ENCODE peak calls at places on chromosomes 6 and 20, in four cellular contexts. E is GM04504, B is tibial nerve, K is T-cell. A is an unnamed sample.
A peak's percentile ranks its signal among the peaks of the same experiment; 100 is the strongest.

GRCh38 chr6:168169624-168170023 is 90.6 kb upstream of the FRMD1 start:
- DNase-seq in E (no peak), B (no peak), K (no peak), A (no peak)

GRCh38 chr20:3839328-3839727 is 7.3 kb upstream of the MAVS start:
- DNase-seq in E (no peak), B (no peak), K (no peak), A (no peak)

GRCh38 chr6:17865798-17866725 is 121.4 kb downstream of the KIF13A start:
- DNase-seq in E (peak; percentile 89), B (peak; percentile 26), K (no peak), A (peak; percentile 15)

GRCh38 chr6:168338777-168339176 is 19.2 kb upstream of the DACT2 start:
- DNase-seq in E (no peak), B (no peak), K (no peak), A (no peak)

GRCh38 chr20:17522528-17522927 is 8.7 kb downstream of the BFSP1 start:
- DNase-seq in E (no peak), B (no peak), K (no peak), A (no peak)

GRCh38 chr6:110329729-110330436 is 28.3 kb downstream of the METTL24 start:
- DNase-seq in E (no peak), B (no peak), K (no peak), A (peak; percentile 62)

GRCh38 chr6:169857343-169858292 is 106.2 kb downstream of the ERMARD start:
- DNase-seq in E (no peak), B (no peak), K (no peak), A (no peak)

GRCh38 chr20:63177134-63177784 is 38.7 kb downstream of the YTHDF1 start:
- DNase-seq in E (no peak), B (no peak), K (no peak), A (no peak)

GRCh38 chr6:154509421-154510143 is 903 bp downstream of the CNKSR3 start:
- DNase-seq in E (no peak), B (no peak), K (no peak), A (peak; percentile 34)

GRCh38 chr6:3063733-3064700 is 4.3 kb upstream of the RIPK1 start:
- DNase-seq in E (peak; percentile 82), B (peak; percentile 89), K (peak; percentile 83), A (peak; percentile 98)

GRCh38 chr6:122202576-122203137 is 196.8 kb upstream of the HSF2 start:
- DNase-seq in E (no peak), B (no peak), K (no peak), A (no peak)

GRCh38 chr6:33936911-33937310 is 133.1 kb upstream of the MLN start:
- DNase-seq in E (no peak), B (no peak), K (no peak), A (no peak)

GRCh38 chr20:47080365-47080764 is 185.7 kb downstream of the EYA2 start:
- DNase-seq in E (no peak), B (no peak), K (no peak), A (no peak)

GRCh38 chr6:38508894-38509293 is 130.8 kb downstream of the BTBD9 start:
- DNase-seq in E (no peak), B (no peak), K (no peak), A (no peak)

GRCh38 chr20:45290677-45291355 is 15.8 kb upstream of the RBPJL start:
- DNase-seq in E (peak; percentile 53), B (peak; percentile 86), K (peak; percentile 68), A (peak; percentile 89)

GRCh38 chr6:37819802-37820712 is 530 bp downstream of the ZFAND3 start:
- DNase-seq in E (peak; percentile 30), B (peak; percentile 28), K (peak; percentile 37), A (peak; percentile 80)

GRCh38 chr6:324116-324728 is 31.9 kb downstream of the DUSP22 start:
- DNase-seq in E (no peak), B (peak; percentile 8), K (no peak), A (peak; percentile 64)

GRCh38 chr20:19791887-19792286 is 33.8 kb downstream of the RIN2 start:
- DNase-seq in E (no peak), B (no peak), K (no peak), A (no peak)

GRCh38 chr6:165984743-165985142 is 182.9 kb downstream of the TBXT start:
- DNase-seq in E (no peak), B (no peak), K (no peak), A (no peak)

GRCh38 chr6:41934278-41935189 is 7.1 kb downstream of the CCND3 start:
- DNase-seq in E (no peak), B (no peak), K (no peak), A (no peak)

GRCh38 chr6:130381459-130382380 is 15.9 kb downstream of the TMEM200A start:
- DNase-seq in E (no peak), B (no peak), K (peak; percentile 40), A (no peak)

GRCh38 chr6:18503588-18504231 is 116.6 kb downstream of the RNF144B start:
- DNase-seq in E (peak; percentile 59), B (peak; percentile 24), K (peak; percentile 28), A (peak; percentile 60)

GRCh38 chr6:43851204-43851855 is 81.3 kb downstream of the VEGFA start:
- DNase-seq in E (peak; percentile 58), B (no peak), K (no peak), A (no peak)

GRCh38 chr6:5580736-5581568 is 319.6 kb downstream of the FARS2 start:
- DNase-seq in E (no peak), B (no peak), K (peak; percentile 46), A (no peak)

GRCh38 chr6:141395443-141396008 is 737.2 kb upstream of the GJE1 start:
- DNase-seq in E (no peak), B (no peak), K (no peak), A (peak; percentile 49)

GRCh38 chr20:48066256-48066655 is 281.0 kb upstream of the SULF2 start:
- DNase-seq in E (peak; percentile 79), B (no peak), K (no peak), A (no peak)

GRCh38 chr6:134425521-134426316 is 107.8 kb upstream of the SGK1 start:
- DNase-seq in E (no peak), B (no peak), K (no peak), A (no peak)

GRCh38 chr6:44284867-44285266 is 14.6 kb downstream of the TMEM151B start:
- DNase-seq in E (no peak), B (no peak), K (no peak), A (no peak)

GRCh38 chr6:45417461-45417860 is 39.7 kb upstream of the SUPT3H start:
- DNase-seq in E (no peak), B (no peak), K (no peak), A (no peak)

GRCh38 chr20:11267131-11267761 is 593.4 kb upstream of the JAG1 start:
- DNase-seq in E (peak; percentile 88), B (no peak), K (no peak), A (peak; percentile 30)

GRCh38 chr6:56594699-56595098 is 48.0 kb downstream of the DST start:
- DNase-seq in E (no peak), B (no peak), K (peak; percentile 26), A (no peak)

GRCh38 chr6:35078226-35078850 is 62.8 kb downstream of the TCP11 start:
- DNase-seq in E (no peak), B (no peak), K (no peak), A (no peak)

GRCh38 chr6:140002406-140003022 is 628.1 kb upstream of the CITED2 start:
- DNase-seq in E (peak; percentile 66), B (no peak), K (no peak), A (no peak)

GRCh38 chr6:103872219-103872618 is 987.5 kb downstream of the HACE1 start:
- DNase-seq in E (no peak), B (no peak), K (no peak), A (no peak)

GRCh38 chr6:63352587-63353281 is 33.0 kb upstream of the LGSN start:
- DNase-seq in E (peak; percentile 3), B (no peak), K (no peak), A (no peak)

A was measured in pancreas.